ENCODE peak calls at places on chromosomes 1 and 21, in six cellular contexts. One of them, this sample, is unnamed. For H3K36me3, the result is how much of the 10 kb centered on the place peaks cover.

GRCh38 chr1:68745006-68745405 is 248.1 kb upstream of the DEPDC1 start:
- DNase-seq in sigmoid colon: no peak
- DNase-seq in H1: no peak
- DNase-seq in spleen: no peak
- DNase-seq in esophagus muscularis mucosa: no peak
- DNase-seq in Panc1: no peak
- DNase-seq in this sample: no peak

GRCh38 chr1:89635825-89636815 is 3.2 kb downstream of the LRRC8C start:
- DNase-seq in sigmoid colon: no peak
- DNase-seq in H1: no peak
- DNase-seq in spleen: no peak
- DNase-seq in esophagus muscularis mucosa: no peak
- DNase-seq in Panc1: peak
- DNase-seq in this sample: no peak

GRCh38 chr1:198771562-198772153 is 132.8 kb downstream of the PTPRC start:
- DNase-seq in sigmoid colon: no peak
- DNase-seq in H1: no peak
- DNase-seq in spleen: no peak
- DNase-seq in esophagus muscularis mucosa: no peak
- DNase-seq in Panc1: no peak
- DNase-seq in this sample: no peak

GRCh38 chr1:43572551-43572950 is 41.9 kb downstream of the PTPRF start:
- DNase-seq in sigmoid colon: no peak
- DNase-seq in H1: no peak
- DNase-seq in spleen: no peak
- DNase-seq in esophagus muscularis mucosa: no peak
- DNase-seq in Panc1: no peak
- DNase-seq in this sample: no peak

GRCh38 chr1:205061665-205062069 is 18.7 kb downstream of the CNTN2 start:
- DNase-seq in sigmoid colon: peak
- DNase-seq in H1: peak
- DNase-seq in spleen: peak
- DNase-seq in esophagus muscularis mucosa: no peak
- DNase-seq in Panc1: peak
- DNase-seq in this sample: peak

GRCh38 chr1:61316493-61316892 is 234.1 kb downstream of the NFIA start:
- DNase-seq in sigmoid colon: no peak
- DNase-seq in H1: no peak
- DNase-seq in spleen: no peak
- DNase-seq in esophagus muscularis mucosa: no peak
- DNase-seq in Panc1: no peak
- DNase-seq in this sample: no peak

GRCh38 chr1:35506960-35507901 is 50.0 kb downstream of the KIAA0319L start:
- DNase-seq in sigmoid colon: no peak
- DNase-seq in H1: no peak
- DNase-seq in spleen: no peak
- DNase-seq in esophagus muscularis mucosa: no peak
- DNase-seq in Panc1: no peak
- DNase-seq in this sample: no peak

GRCh38 chr1:35931424-35932157 is 686 bp downstream of the AGO3 start:
- DNase-seq in sigmoid colon: no peak
- DNase-seq in H1: no peak
- DNase-seq in spleen: no peak
- DNase-seq in esophagus muscularis mucosa: peak
- DNase-seq in Panc1: peak
- DNase-seq in this sample: no peak

GRCh38 chr1:173915596-173915995 is 1.5 kb downstream of the SERPINC1 start:
- DNase-seq in sigmoid colon: no peak
- DNase-seq in H1: no peak
- DNase-seq in spleen: no peak
- DNase-seq in esophagus muscularis mucosa: no peak
- DNase-seq in Panc1: no peak
- DNase-seq in this sample: no peak

GRCh38 chr1:43054961-43055360 is 96.3 kb upstream of the SLC2A1 start:
- DNase-seq in sigmoid colon: no peak
- DNase-seq in H1: no peak
- DNase-seq in spleen: no peak
- DNase-seq in esophagus muscularis mucosa: no peak
- DNase-seq in Panc1: no peak
- DNase-seq in this sample: no peak

GRCh38 chr1:16617101-16617727 is 3.9 kb upstream of the NBPF1 start:
- DNase-seq in sigmoid colon: peak
- DNase-seq in H1: no peak
- DNase-seq in spleen: peak
- DNase-seq in esophagus muscularis mucosa: no peak
- DNase-seq in Panc1: no peak
- DNase-seq in this sample: no peak

GRCh38 chr1:150829751-150830150 is 21.7 kb upstream of the CTSK start:
- DNase-seq in sigmoid colon: no peak
- DNase-seq in H1: no peak
- DNase-seq in spleen: no peak
- DNase-seq in esophagus muscularis mucosa: no peak
- DNase-seq in Panc1: no peak
- DNase-seq in this sample: no peak

GRCh38 chr1:172991674-172992400 is 58.9 kb downstream of the TNFSF18 start:
- DNase-seq in sigmoid colon: no peak
- DNase-seq in H1: no peak
- DNase-seq in spleen: no peak
- DNase-seq in esophagus muscularis mucosa: no peak
- DNase-seq in Panc1: no peak
- DNase-seq in this sample: no peak

GRCh38 chr1:89615676-89616598 is 17.0 kb upstream of the LRRC8C start:
- DNase-seq in sigmoid colon: no peak
- DNase-seq in H1: no peak
- DNase-seq in spleen: no peak
- DNase-seq in esophagus muscularis mucosa: no peak
- DNase-seq in Panc1: no peak
- DNase-seq in this sample: no peak

GRCh38 chr1:6889875-6890480 is 104.7 kb downstream of the CAMTA1 start:
- DNase-seq in sigmoid colon: no peak
- DNase-seq in H1: no peak
- DNase-seq in spleen: no peak
- DNase-seq in esophagus muscularis mucosa: no peak
- DNase-seq in Panc1: peak
- DNase-seq in this sample: no peak

GRCh38 chr1:222948079-222948478 is 133.2 kb downstream of the DISP1 start:
- DNase-seq in sigmoid colon: no peak
- DNase-seq in H1: no peak
- DNase-seq in spleen: no peak
- DNase-seq in esophagus muscularis mucosa: no peak
- DNase-seq in Panc1: no peak
- DNase-seq in this sample: no peak

GRCh38 chr1:109659145-109659544 is 3.2 kb downstream of the GSTM4 start:
- DNase-seq in sigmoid colon: no peak
- DNase-seq in H1: no peak
- DNase-seq in spleen: no peak
- DNase-seq in esophagus muscularis mucosa: peak
- DNase-seq in Panc1: no peak
- DNase-seq in this sample: no peak

GRCh38 chr1:84582802-84583587 is 8.8 kb upstream of the CTBS start:
- DNase-seq in sigmoid colon: no peak
- DNase-seq in H1: no peak
- DNase-seq in spleen: no peak
- DNase-seq in esophagus muscularis mucosa: no peak
- DNase-seq in Panc1: no peak
- DNase-seq in this sample: no peak

GRCh38 chr1:179230251-179230650 is 774 bp upstream of the ABL2 start:
- DNase-seq in sigmoid colon: no peak
- DNase-seq in H1: no peak
- DNase-seq in spleen: no peak
- DNase-seq in esophagus muscularis mucosa: no peak
- DNase-seq in Panc1: no peak
- DNase-seq in this sample: no peak

GRCh38 chr1:3367376-3367775 is 87.1 kb upstream of the ARHGEF16 start:
- DNase-seq in sigmoid colon: no peak
- DNase-seq in H1: no peak
- DNase-seq in spleen: no peak
- DNase-seq in esophagus muscularis mucosa: no peak
- DNase-seq in Panc1: no peak
- DNase-seq in this sample: no peak

DNA sequence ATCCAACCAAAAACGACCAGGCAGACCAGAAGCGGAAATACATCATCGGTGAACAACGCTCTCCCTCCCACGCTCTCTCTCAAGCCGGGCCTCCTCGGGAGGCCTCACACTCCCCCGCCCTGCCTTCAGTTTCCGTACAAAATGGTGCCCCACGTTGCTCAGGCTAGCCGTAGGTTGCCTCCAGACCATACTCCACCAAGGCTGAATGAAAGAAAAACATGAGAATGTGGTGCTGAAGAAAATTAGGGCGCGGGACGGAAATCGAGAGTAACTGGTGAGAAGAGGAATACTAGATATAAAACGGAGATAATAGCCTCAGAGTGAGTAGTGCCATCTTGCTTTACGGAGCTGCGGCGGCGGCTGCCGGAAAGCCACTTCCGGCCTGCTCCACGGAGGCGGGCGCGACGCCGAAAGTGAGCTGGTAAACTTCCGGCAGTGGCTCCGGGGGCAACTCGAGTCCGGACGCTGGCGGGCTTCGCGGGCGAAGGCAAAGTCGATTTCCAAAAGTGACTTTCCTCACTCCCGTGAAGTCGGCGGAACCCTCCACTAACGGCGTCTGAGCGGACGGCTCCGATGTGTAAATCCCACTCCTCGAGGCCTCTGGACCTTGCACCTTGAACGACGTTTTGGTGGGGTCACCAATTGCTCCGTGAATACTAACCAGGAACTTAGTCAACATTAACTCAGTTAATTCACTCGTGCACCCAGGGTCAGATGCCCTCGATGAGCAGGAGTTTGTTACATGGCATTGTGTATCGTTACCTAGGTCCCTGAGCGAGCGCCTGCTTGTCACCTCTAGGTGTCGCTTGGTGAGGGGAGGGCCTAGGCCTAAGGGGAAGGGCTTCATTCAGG is at the start of gene SH3BP5L:
- DNase-seq in sigmoid colon: peak
- DNase-seq in H1: peak
- DNase-seq in spleen: peak
- DNase-seq in esophagus muscularis mucosa: peak
- DNase-seq in Panc1: peak
- DNase-seq in this sample: peak
- TF ChIP-seq CTCF in sigmoid colon: peak
- TF ChIP-seq CTCF in H1: peak
- TF ChIP-seq CTCF in spleen: peak
- TF ChIP-seq CTCF in esophagus muscularis mucosa: peak
- TF ChIP-seq CTCF in Panc1: peak
- TF ChIP-seq CTCF in this sample: no peak

GRCh38 chr21:34826818-34827217 is 158.0 kb downstream of the CLIC6 start:
- DNase-seq in sigmoid colon: no peak
- DNase-seq in H1: no peak
- DNase-seq in spleen: no peak
- DNase-seq in esophagus muscularis mucosa: no peak
- DNase-seq in Panc1: no peak
- DNase-seq in this sample: no peak
- H3K36me3 ChIP-seq in sigmoid colon: under half
- H3K36me3 ChIP-seq in H1: under half
- H3K36me3 ChIP-seq in spleen: half or more
- H3K36me3 ChIP-seq in esophagus muscularis mucosa: under half
- H3K36me3 ChIP-seq in Panc1: under half
- H3K36me3 ChIP-seq in this sample: under half

DNA sequence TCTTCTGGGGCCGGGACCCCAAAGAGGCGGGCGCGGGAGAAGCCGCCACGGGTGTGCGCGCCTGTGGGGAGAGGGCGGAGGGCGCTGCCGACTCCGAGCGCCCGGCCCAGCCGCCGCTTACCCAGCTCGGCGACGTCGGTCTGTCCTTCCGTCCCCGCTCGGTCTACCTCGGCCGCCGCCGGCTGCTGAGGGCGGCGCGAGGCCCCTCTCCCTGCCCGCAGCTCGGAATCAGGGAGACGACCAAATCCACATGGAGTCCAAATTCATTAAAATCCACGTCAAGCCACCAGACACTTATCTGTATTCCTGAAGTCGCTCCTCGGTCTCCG is 698 bp downstream of the PLXNA2 start:
- DNase-seq in sigmoid colon: no peak
- DNase-seq in H1: no peak
- DNase-seq in spleen: no peak
- DNase-seq in esophagus muscularis mucosa: no peak
- DNase-seq in Panc1: no peak
- DNase-seq in this sample: no peak
- TF ChIP-seq POLR2AphosphoS5 in sigmoid colon: no peak
- TF ChIP-seq POLR2AphosphoS5 in H1: no peak
- TF ChIP-seq POLR2AphosphoS5 in spleen: no peak
- TF ChIP-seq POLR2AphosphoS5 in esophagus muscularis mucosa: no peak
- TF ChIP-seq POLR2AphosphoS5 in Panc1: no peak
- TF ChIP-seq POLR2AphosphoS5 in this sample: no peak

GRCh38 chr1:176466514-176466913 is 3.5 kb downstream of the PAPPA2 start:
- DNase-seq in sigmoid colon: no peak
- DNase-seq in H1: peak
- DNase-seq in spleen: no peak
- DNase-seq in esophagus muscularis mucosa: no peak
- DNase-seq in Panc1: peak
- DNase-seq in this sample: no peak
- TF ChIP-seq CTCF in sigmoid colon: no peak
- TF ChIP-seq CTCF in H1: peak
- TF ChIP-seq CTCF in spleen: no peak
- TF ChIP-seq CTCF in esophagus muscularis mucosa: no peak
- TF ChIP-seq CTCF in Panc1: peak
- TF ChIP-seq CTCF in this sample: no peak

GRCh38 chr1:54600947-54601725 is 22.2 kb downstream of the FAM151A start:
- DNase-seq in sigmoid colon: no peak
- DNase-seq in H1: no peak
- DNase-seq in spleen: peak
- DNase-seq in esophagus muscularis mucosa: no peak
- DNase-seq in Panc1: no peak
- DNase-seq in this sample: no peak

GRCh38 chr1:54602559-54602958 is 20.8 kb downstream of the FAM151A start:
- DNase-seq in sigmoid colon: no peak
- DNase-seq in H1: no peak
- DNase-seq in spleen: no peak
- DNase-seq in esophagus muscularis mucosa: no peak
- DNase-seq in Panc1: no peak
- DNase-seq in this sample: no peak

GRCh38 chr1:54604051-54604450 is 19.3 kb downstream of the FAM151A start:
- DNase-seq in sigmoid colon: no peak
- DNase-seq in H1: no peak
- DNase-seq in spleen: peak
- DNase-seq in esophagus muscularis mucosa: no peak
- DNase-seq in Panc1: no peak
- DNase-seq in this sample: no peak

GRCh38 chr1:54603241-54603640 is 20.1 kb downstream of the FAM151A start:
- DNase-seq in sigmoid colon: no peak
- DNase-seq in H1: no peak
- DNase-seq in spleen: no peak
- DNase-seq in esophagus muscularis mucosa: no peak
- DNase-seq in Panc1: no peak
- DNase-seq in this sample: no peak

GRCh38 chr1:54601730-54602129 is 21.6 kb downstream of the FAM151A start:
- DNase-seq in sigmoid colon: no peak
- DNase-seq in H1: no peak
- DNase-seq in spleen: peak
- DNase-seq in esophagus muscularis mucosa: no peak
- DNase-seq in Panc1: no peak
- DNase-seq in this sample: no peak
- H3K36me3 ChIP-seq in sigmoid colon: half or more
- H3K36me3 ChIP-seq in H1: under half
- H3K36me3 ChIP-seq in spleen: under half
- H3K36me3 ChIP-seq in esophagus muscularis mucosa: half or more
- H3K36me3 ChIP-seq in Panc1: under half
- H3K36me3 ChIP-seq in this sample: under half